ENCODE peak calls at places on chromosomes 13 and 19, in four cellular contexts. One of them, this sample, is unnamed.

GRCh38 chr19:3151563-3152430 is 16.0 kb downstream of the GNA15 start:
- DNase-seq in Karpas-422: no peak
- DNase-seq in uterus: no peak
- DNase-seq in transverse colon: no peak
- DNase-seq in this sample: peak; percentile 29

GRCh38 chr19:8001995-8002849 is 3.2 kb downstream of the ELAVL1 start:
- DNase-seq in uterus: peak; percentile 67
- DNase-seq in Karpas-422: peak; percentile 88
- DNase-seq in transverse colon: peak; percentile 87
- DNase-seq in this sample: peak; percentile 91

GRCh38 chr13:84844473-84844872 is 954.7 kb downstream of the SLITRK6 start:
- DNase-seq in Karpas-422: peak; percentile 79
- DNase-seq in uterus: no peak
- DNase-seq in transverse colon: no peak
- DNase-seq in this sample: no peak

GRCh38 chr19:54216869-54217268 is 5.9 kb downstream of the LILRB3 start:
- DNase-seq in uterus: no peak
- DNase-seq in Karpas-422: no peak
- DNase-seq in transverse colon: no peak
- DNase-seq in this sample: no peak

GRCh38 chr13:79966502-79966901 is 374.4 kb downstream of the SPRY2 start:
- DNase-seq in uterus: no peak
- DNase-seq in Karpas-422: no peak
- DNase-seq in transverse colon: no peak
- DNase-seq in this sample: peak; percentile 34

GRCh38 chr13:75749407-75749806 is 113.3 kb downstream of the LMO7 start:
- DNase-seq in transverse colon: no peak
- DNase-seq in Karpas-422: no peak
- DNase-seq in uterus: no peak
- DNase-seq in this sample: peak; percentile 72

GRCh38 chr13:113907637-113908617 is 44.1 kb upstream of the GAS6 start:
- DNase-seq in uterus: peak; percentile 52
- DNase-seq in transverse colon: peak; percentile 36
- DNase-seq in Karpas-422: no peak
- DNase-seq in this sample: peak; percentile 79

GRCh38 chr13:111031531-111031961 is 83.6 kb upstream of the ARHGEF7 start:
- DNase-seq in Karpas-422: no peak
- DNase-seq in uterus: no peak
- DNase-seq in transverse colon: peak; percentile 17
- DNase-seq in this sample: peak; percentile 96

GRCh38 chr13:73984949-73985691 is 149.1 kb downstream of the KLF12 start:
- DNase-seq in Karpas-422: no peak
- DNase-seq in uterus: no peak
- DNase-seq in transverse colon: no peak
- DNase-seq in this sample: no peak

GRCh38 chr13:44474122-44474910 is 100.7 kb downstream of the SERP2 start:
- DNase-seq in uterus: no peak
- DNase-seq in transverse colon: no peak
- DNase-seq in Karpas-422: no peak
- DNase-seq in this sample: peak; percentile 21

GRCh38 chr13:41064493-41064892 is 3.2 kb downstream of the WBP4 start:
- DNase-seq in Karpas-422: peak; percentile 14
- DNase-seq in uterus: no peak
- DNase-seq in transverse colon: no peak
- DNase-seq in this sample: peak; percentile 87

GRCh38 chr19:49217382-49217781 is 59.8 kb downstream of the TRPM4 start:
- DNase-seq in uterus: no peak
- DNase-seq in Karpas-422: no peak
- DNase-seq in transverse colon: no peak
- DNase-seq in this sample: no peak

GRCh38 chr13:112752711-112753541 is 63.1 kb downstream of the ATP11A start:
- DNase-seq in Karpas-422: no peak
- DNase-seq in uterus: peak; percentile 73
- DNase-seq in transverse colon: no peak
- DNase-seq in this sample: no peak

GRCh38 chr19:8322638-8322997 is 1.3 kb downstream of the RPS28 start:
- DNase-seq in uterus: no peak
- DNase-seq in transverse colon: no peak
- DNase-seq in Karpas-422: no peak
- DNase-seq in this sample: no peak

GRCh38 chr13:22061371-22061805 is 390.5 kb downstream of the FGF9 start:
- DNase-seq in transverse colon: no peak
- DNase-seq in uterus: no peak
- DNase-seq in Karpas-422: no peak
- DNase-seq in this sample: no peak

GRCh38 chr13:77898097-77898496 is 20.5 kb downstream of the EDNRB start:
- DNase-seq in transverse colon: no peak
- DNase-seq in Karpas-422: no peak
- DNase-seq in uterus: no peak
- DNase-seq in this sample: peak; percentile 64

GRCh38 chr13:85148009-85148408 is 651.2 kb downstream of the SLITRK6 start:
- DNase-seq in uterus: no peak
- DNase-seq in transverse colon: no peak
- DNase-seq in Karpas-422: peak; percentile 44
- DNase-seq in this sample: no peak

GRCh38 chr13:101529419-101529818 is 76.9 kb downstream of the ITGBL1 start:
- DNase-seq in Karpas-422: no peak
- DNase-seq in transverse colon: no peak
- DNase-seq in uterus: no peak
- DNase-seq in this sample: peak; percentile 79

GRCh38 chr13:75050419-75051066 is 431.4 kb downstream of the TBC1D4 start:
- DNase-seq in uterus: no peak
- DNase-seq in transverse colon: no peak
- DNase-seq in Karpas-422: no peak
- DNase-seq in this sample: peak; percentile 25

GRCh38 chr19:42048992-42049391 is 21.0 kb downstream of the GRIK5 start:
- DNase-seq in transverse colon: peak; percentile 32
- DNase-seq in Karpas-422: no peak
- DNase-seq in uterus: no peak
- DNase-seq in this sample: no peak

GRCh38 chr13:42762251-42762650 is 19.1 kb upstream of the FAM216B start:
- DNase-seq in uterus: no peak
- DNase-seq in Karpas-422: no peak
- DNase-seq in transverse colon: no peak
- DNase-seq in this sample: no peak

GRCh38 chr13:29361716-29362115 is 233.8 kb downstream of the SLC7A1 start:
- DNase-seq in uterus: no peak
- DNase-seq in Karpas-422: no peak
- DNase-seq in transverse colon: no peak
- DNase-seq in this sample: no peak

GRCh38 chr19:18021121-18021755 is 13.3 kb downstream of the ARRDC2 start:
- DNase-seq in Karpas-422: peak; percentile 44
- DNase-seq in transverse colon: peak; percentile 78
- DNase-seq in uterus: peak; percentile 81
- DNase-seq in this sample: peak; percentile 91

GRCh38 chr13:97257800-97258799 is 36.0 kb downstream of the MBNL2 start:
- DNase-seq in Karpas-422: no peak
- DNase-seq in transverse colon: no peak
- DNase-seq in uterus: peak; percentile 77
- DNase-seq in this sample: peak; percentile 91

GRCh38 chr19:12913011-12913561 is 6.0 kb downstream of the SYCE2 start:
- DNase-seq in uterus: peak; percentile 61
- DNase-seq in transverse colon: peak; percentile 66
- DNase-seq in Karpas-422: no peak
- DNase-seq in this sample: peak; percentile 76

GRCh38 chr13:111541752-111542529 is 221.5 kb downstream of the TEX29 start:
- DNase-seq in transverse colon: no peak
- DNase-seq in uterus: no peak
- DNase-seq in Karpas-422: no peak
- DNase-seq in this sample: no peak

GRCh38 chr19:57664269-57665127 is 4.2 kb upstream of the ZSCAN4 start:
- DNase-seq in uterus: peak; percentile 24
- DNase-seq in Karpas-422: no peak
- DNase-seq in transverse colon: peak; percentile 48
- DNase-seq in this sample: peak; percentile 75

GRCh38 chr19:58551123-58551497 is 3.8 kb downstream of the CHMP2A start:
- DNase-seq in transverse colon: no peak
- DNase-seq in uterus: no peak
- DNase-seq in Karpas-422: no peak
- DNase-seq in this sample: no peak

GRCh38 chr13:107587681-107588080 is 627.7 kb downstream of the LIG4 start:
- DNase-seq in transverse colon: no peak
- DNase-seq in Karpas-422: no peak
- DNase-seq in uterus: no peak
- DNase-seq in this sample: no peak

GRCh38 chr19:44777715-44778347 is at the start of gene CBLC:
- DNase-seq in transverse colon: peak; percentile 92
- DNase-seq in Karpas-422: no peak
- DNase-seq in uterus: no peak
- DNase-seq in this sample: peak; percentile 8

GRCh38 chr19:23002690-23003422 is at the start of gene ZNF728:
- DNase-seq in Karpas-422: no peak
- DNase-seq in uterus: peak; percentile 71
- DNase-seq in transverse colon: peak; percentile 25
- DNase-seq in this sample: no peak

GRCh38 chr19:47681388-47681787 is 31.8 kb upstream of the EHD2 start:
- DNase-seq in Karpas-422: no peak
- DNase-seq in transverse colon: no peak
- DNase-seq in uterus: no peak
- DNase-seq in this sample: no peak

GRCh38 chr19:47680858-47681332 is 32.3 kb upstream of the EHD2 start:
- DNase-seq in Karpas-422: no peak
- DNase-seq in transverse colon: no peak
- DNase-seq in uterus: no peak
- DNase-seq in this sample: no peak

GRCh38 chr19:47679922-47680857 is 33.0 kb upstream of the EHD2 start:
- DNase-seq in Karpas-422: no peak
- DNase-seq in transverse colon: no peak
- DNase-seq in uterus: no peak
- DNase-seq in this sample: no peak

GRCh38 chr19:47682939-47683338 is 30.3 kb upstream of the EHD2 start:
- DNase-seq in uterus: no peak
- DNase-seq in transverse colon: no peak
- DNase-seq in Karpas-422: no peak
- DNase-seq in this sample: peak; percentile 13

GRCh38 chr19:47681936-47682335 is 31.3 kb upstream of the EHD2 start:
- DNase-seq in uterus: no peak
- DNase-seq in Karpas-422: no peak
- DNase-seq in transverse colon: no peak
- DNase-seq in this sample: no peak
- H3K27ac ChIP-seq in uterus: no peak overlapping the region
- H3K27ac ChIP-seq in Karpas-422: no peak overlapping the region
- H3K27ac ChIP-seq in transverse colon: no peak overlapping the region
- H3K27ac ChIP-seq in this sample: no peak overlapping the region

GRCh38 chr19:925087-925911 is 536 bp upstream of the ARID3A start:
- DNase-seq in transverse colon: peak; percentile 80
- DNase-seq in Karpas-422: peak; percentile 90
- DNase-seq in uterus: peak; percentile 78
- DNase-seq in this sample: peak; percentile 88
- H3K27ac ChIP-seq in transverse colon: peak overlapping the region; percentile 89
- H3K27ac ChIP-seq in Karpas-422: peak overlapping the region; percentile 71
- H3K27ac ChIP-seq in uterus: peak overlapping the region; percentile 80
- H3K27ac ChIP-seq in this sample: peak overlapping the region; percentile 55

GRCh38 chr19:30672926-30673325 is 300.7 kb downstream of the ZNF536 start:
- DNase-seq in transverse colon: no peak
- DNase-seq in uterus: no peak
- DNase-seq in Karpas-422: no peak
- DNase-seq in this sample: no peak
- H3K27ac ChIP-seq in transverse colon: no peak overlapping the region
- H3K27ac ChIP-seq in uterus: no peak overlapping the region
- H3K27ac ChIP-seq in Karpas-422: no peak overlapping the region
- H3K27ac ChIP-seq in this sample: no peak overlapping the region

DNA sequence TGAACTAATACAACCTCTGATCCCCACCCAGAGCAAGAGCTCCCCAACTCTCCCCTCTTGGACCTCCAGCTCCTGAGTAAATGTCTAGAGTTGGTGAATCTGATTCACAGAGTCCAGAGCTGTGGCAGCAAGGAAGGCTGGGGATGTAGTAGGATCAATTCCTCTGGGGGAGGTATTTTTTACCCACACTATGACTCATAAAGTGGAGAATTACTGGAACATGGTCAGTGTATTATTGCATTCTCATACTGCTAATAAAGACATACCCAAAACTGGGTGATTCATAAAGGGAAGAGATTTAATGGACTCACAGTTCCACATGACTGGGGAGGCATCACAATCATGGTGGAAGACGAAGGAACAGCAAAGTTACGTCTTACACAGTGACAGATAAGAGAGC is 496.7 kb downstream of the EFNB2 start:
- DNase-seq in Karpas-422: no peak
- DNase-seq in transverse colon: no peak
- DNase-seq in uterus: no peak
- DNase-seq in this sample: peak; percentile 74
- H3K27ac ChIP-seq in Karpas-422: no peak overlapping the region
- H3K27ac ChIP-seq in transverse colon: no peak overlapping the region
- H3K27ac ChIP-seq in uterus: no peak overlapping the region
- H3K27ac ChIP-seq in this sample: no peak overlapping the region

DNA sequence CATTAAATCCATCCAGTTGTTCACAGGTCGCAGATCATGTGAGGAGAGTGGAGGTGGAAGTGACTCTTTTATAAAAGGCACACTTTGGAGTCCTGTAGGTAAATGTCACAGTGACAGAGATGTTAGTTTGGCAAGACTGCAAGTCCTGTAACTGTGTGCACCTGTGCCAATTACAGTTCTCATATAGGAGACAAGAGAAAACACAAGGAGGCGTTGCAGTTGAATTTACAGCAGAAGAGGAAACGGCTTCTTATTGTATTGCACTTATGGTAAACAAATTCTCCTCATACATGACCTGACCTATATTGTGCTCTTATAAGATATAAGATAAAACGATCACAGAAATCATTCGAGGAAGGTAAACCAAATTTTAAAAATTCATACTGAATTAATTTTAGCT is 732.8 kb upstream of the SLC10A2 start:
- DNase-seq in uterus: no peak
- DNase-seq in transverse colon: no peak
- DNase-seq in Karpas-422: no peak
- DNase-seq in this sample: no peak
- H3K27ac ChIP-seq in uterus: no peak overlapping the region
- H3K27ac ChIP-seq in transverse colon: no peak overlapping the region
- H3K27ac ChIP-seq in Karpas-422: no peak overlapping the region
- H3K27ac ChIP-seq in this sample: no peak overlapping the region

GRCh38 chr13:30998548-30999140 is 66.2 kb downstream of the TEX26 start:
- DNase-seq in transverse colon: no peak
- DNase-seq in uterus: no peak
- DNase-seq in Karpas-422: no peak
- DNase-seq in this sample: peak; percentile 55
- H3K27ac ChIP-seq in transverse colon: peak overlapping the region; percentile 4
- H3K27ac ChIP-seq in uterus: no peak overlapping the region
- H3K27ac ChIP-seq in Karpas-422: no peak overlapping the region
- H3K27ac ChIP-seq in this sample: no peak overlapping the region